ENCODE peak calls at places on chromosomes 3 and 15, in seven cellular contexts. P is CD4-positive, alpha-beta T cell; H is A673; F is neural progenitor cell; L is CD8-positive, alpha-beta T cell; Z is uterus; T is Panc1. N is an unnamed sample.

GRCh38 chr3:183265713-183266417 is 12.8 kb downstream of the B3GNT5 start:
- DNase-seq in P (no peak), H (peak; percentile 71), F (peak; percentile 48), L (no peak), Z (no peak), T (peak; percentile 97), N (no peak)

GRCh38 chr15:29822100-29822684 is at the start of gene TJP1:
- DNase-seq in P (no peak), H (peak; percentile 80), F (peak; percentile 94), L (no peak), Z (peak; percentile 80), T (no peak), N (peak; percentile 51)

GRCh38 chr15:59657635-59658125 is 365 bp upstream of the GTF2A2 start:
- DNase-seq in P (no peak), H (no peak), F (no peak), L (no peak), Z (peak; percentile 20), T (no peak), N (no peak)

GRCh38 chr3:44894485-44894884 is 20.1 kb downstream of the TGM4 start:
- DNase-seq in P (no peak), H (no peak), F (no peak), L (no peak), Z (no peak), T (no peak), N (no peak)

GRCh38 chr3:148366743-148367410 is 330.8 kb upstream of the AGTR1 start:
- DNase-seq in P (no peak), H (peak; percentile 35), F (no peak), L (no peak), Z (no peak), T (no peak), N (no peak)

GRCh38 chr15:66170042-66170441 is 83.5 kb downstream of the MEGF11 start:
- DNase-seq in P (no peak), H (no peak), F (no peak), L (no peak), Z (no peak), T (no peak), N (no peak)

GRCh38 chr3:194952882-194953281 is 267.2 kb downstream of the FAM43A start:
- DNase-seq in P (no peak), H (no peak), F (no peak), L (no peak), Z (no peak), T (no peak), N (no peak)

GRCh38 chr3:24401090-24401810 is 93.4 kb downstream of the THRB start:
- DNase-seq in P (no peak), H (no peak), F (no peak), L (no peak), Z (no peak), T (no peak), N (no peak)

GRCh38 chr3:55875137-55875536 is 388.0 kb upstream of the WNT5A start:
- DNase-seq in P (no peak), H (no peak), F (no peak), L (no peak), Z (no peak), T (no peak), N (no peak)

GRCh38 chr3:140953028-140953960 is 11.7 kb downstream of the SLC25A36 start:
- DNase-seq in P (no peak), H (peak; percentile 74), F (no peak), L (no peak), Z (no peak), T (no peak), N (no peak)

GRCh38 chr3:177981576-177981975 is 554.7 kb upstream of the KCNMB2 start:
- DNase-seq in P (no peak), H (no peak), F (no peak), L (no peak), Z (no peak), T (no peak), N (no peak)

GRCh38 chr3:177978948-177979347 is 557.3 kb upstream of the KCNMB2 start:
- DNase-seq in P (no peak), H (no peak), F (no peak), L (no peak), Z (no peak), T (no peak), N (no peak)

GRCh38 chr3:177979684-177980083 is 556.6 kb upstream of the KCNMB2 start:
- DNase-seq in P (no peak), H (no peak), F (no peak), L (no peak), Z (no peak), T (no peak), N (no peak)

GRCh38 chr3:177973241-177973840 is 562.9 kb upstream of the KCNMB2 start:
- DNase-seq in P (no peak), H (no peak), F (no peak), L (no peak), Z (no peak), T (no peak), N (no peak)

GRCh38 chr3:177977381-177978158 is 558.7 kb upstream of the KCNMB2 start:
- DNase-seq in P (no peak), H (peak; percentile 90), F (no peak), L (no peak), Z (no peak), T (no peak), N (no peak)
- H3K27ac ChIP-seq in P (no peak overlapping the region), H (no peak overlapping the region), F (no peak overlapping the region), L (no peak overlapping the region), Z (no peak overlapping the region), T (peak overlapping the region; percentile 21), N (no peak overlapping the region)

GRCh38 chr15:98713585-98714001 is 65.3 kb downstream of the IGF1R start:
- DNase-seq in P (no peak), H (no peak), F (no peak), L (no peak), Z (no peak), T (no peak), N (no peak)

GRCh38 chr15:98715401-98715800 is 67.1 kb downstream of the IGF1R start:
- DNase-seq in P (no peak), H (no peak), F (no peak), L (no peak), Z (no peak), T (no peak), N (no peak)

GRCh38 chr15:98714906-98715305 is 66.6 kb downstream of the IGF1R start:
- DNase-seq in P (no peak), H (no peak), F (no peak), L (no peak), Z (no peak), T (no peak), N (no peak)

GRCh38 chr15:98717942-98718341 is 69.6 kb downstream of the IGF1R start:
- DNase-seq in P (no peak), H (no peak), F (no peak), L (no peak), Z (no peak), T (no peak), N (no peak)

GRCh38 chr15:98715890-98716443 is 67.6 kb downstream of the IGF1R start:
- DNase-seq in P (no peak), H (no peak), F (no peak), L (no peak), Z (no peak), T (no peak), N (no peak)
- H3K27ac ChIP-seq in P (no peak overlapping the region), H (no peak overlapping the region), F (no peak overlapping the region), L (no peak overlapping the region), Z (peak overlapping the region; percentile 57), T (peak overlapping the region; percentile 32), N (no peak overlapping the region)

GRCh38 chr3:13497386-13497785 is 17.3 kb downstream of the HDAC11 start:
- DNase-seq in P (no peak), H (no peak), F (no peak), L (no peak), Z (no peak), T (no peak), N (no peak)

GRCh38 chr3:13498354-13499060 is 18.4 kb downstream of the HDAC11 start:
- DNase-seq in P (no peak), H (no peak), F (no peak), L (no peak), Z (no peak), T (no peak), N (no peak)

GRCh38 chr3:13495351-13495813 is 15.3 kb downstream of the HDAC11 start:
- DNase-seq in P (no peak), H (no peak), F (no peak), L (no peak), Z (no peak), T (no peak), N (no peak)

GRCh38 chr3:13495921-13496723 is 16.0 kb downstream of the HDAC11 start:
- DNase-seq in P (peak; percentile 60), H (peak; percentile 74), F (peak; percentile 91), L (peak; percentile 68), Z (peak; percentile 80), T (peak; percentile 48), N (peak; percentile 88)

DNA sequence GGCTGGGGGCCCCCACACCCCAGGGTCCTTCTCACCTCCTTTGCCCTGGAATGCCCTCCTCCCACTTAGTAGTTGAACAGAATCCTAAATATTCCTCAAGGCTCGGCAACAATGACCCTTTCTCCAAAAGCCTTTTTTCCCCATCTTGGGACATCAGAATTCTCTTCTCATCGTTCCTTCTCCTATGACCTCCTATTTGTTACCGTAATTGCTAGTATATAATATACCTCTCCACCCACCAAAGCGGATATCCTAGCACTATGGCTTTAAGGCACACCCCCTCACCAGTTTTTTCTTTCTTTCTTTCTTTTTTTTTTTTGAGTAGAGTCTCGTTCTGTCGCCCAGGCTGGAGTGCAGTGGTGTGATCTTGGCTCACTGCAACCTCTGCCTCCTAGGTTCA is 16.8 kb downstream of the HDAC11 start:
- DNase-seq in P (no peak), H (no peak), F (no peak), L (no peak), Z (no peak), T (no peak), N (no peak)
- H3K27ac ChIP-seq in P (no peak overlapping the region), H (no peak overlapping the region), F (no peak overlapping the region), L (no peak overlapping the region), Z (no peak overlapping the region), T (no peak overlapping the region), N (peak overlapping the region; percentile 92)

DNA sequence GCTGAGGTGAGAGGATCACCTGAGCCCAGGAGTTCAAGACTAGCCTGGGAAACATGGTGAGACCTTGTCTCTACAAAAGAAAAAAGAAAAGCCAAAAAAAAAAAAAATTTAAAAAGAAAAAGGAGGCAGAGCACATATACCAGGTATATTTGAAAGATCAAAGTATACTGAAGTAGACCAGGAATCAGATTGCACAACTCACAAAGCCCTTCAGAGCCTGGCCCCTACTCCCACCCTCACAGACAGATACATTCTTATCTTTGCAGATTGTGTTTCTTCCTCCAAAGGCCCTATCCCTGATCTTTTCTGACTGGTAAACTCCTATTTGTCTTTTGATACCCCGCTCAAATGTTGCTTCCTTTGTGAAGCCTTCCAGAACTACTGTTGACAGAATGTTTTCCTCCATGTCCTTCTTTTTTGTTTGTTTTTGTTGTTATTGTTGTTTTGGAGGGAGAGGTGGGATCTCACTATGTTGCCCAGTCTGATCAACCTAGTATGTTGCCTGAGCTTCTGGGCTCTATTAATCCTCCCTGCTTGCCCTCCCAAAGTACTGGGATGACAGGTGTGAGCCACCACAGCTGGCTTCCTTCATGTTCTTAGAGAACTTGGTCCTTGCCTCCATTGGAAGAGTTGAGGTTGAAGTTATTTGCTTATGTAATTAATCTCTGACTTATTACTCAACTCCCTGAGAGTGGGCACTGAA is 9.8 kb upstream of the ITGB5 start:
- DNase-seq in P (no peak), H (no peak), F (no peak), L (no peak), Z (no peak), T (no peak), N (no peak)
- H3K27ac ChIP-seq in P (no peak overlapping the region), H (no peak overlapping the region), F (no peak overlapping the region), L (no peak overlapping the region), Z (no peak overlapping the region), T (no peak overlapping the region), N (no peak overlapping the region)

GRCh38 chr15:92062505-92062904 is 209.0 kb downstream of the SLCO3A1 start:
- DNase-seq in P (no peak), H (no peak), F (no peak), L (no peak), Z (no peak), T (no peak), N (no peak)
- H3K27ac ChIP-seq in P (no peak overlapping the region), H (no peak overlapping the region), F (no peak overlapping the region), L (no peak overlapping the region), Z (no peak overlapping the region), T (no peak overlapping the region), N (no peak overlapping the region)